ENCODE peak calls at places on chromosomes 7 and 10, in six cellular contexts. E is choroid plexus epithelial cell; Q is H9; J is progenitor cell of endocrine pancreas; B is CD4-positive, alpha-beta T cell; N is body of pancreas. L is an unnamed sample.

GRCh38 chr7:21999896-22000295 is 54.2 kb upstream of the CDCA7L start:
- DNase-seq in Q (no peak), E (peak), N (no peak), B (no peak), J (no peak), L (peak)

GRCh38 chr10:94133239-94133638 is 139.5 kb downstream of the PLCE1 start:
- DNase-seq in N (peak), Q (no peak), E (no peak), B (no peak), J (no peak), L (peak)

GRCh38 chr7:150406565-150407421 is 27.7 kb downstream of the ZNF775 start:
- DNase-seq in B (peak), J (no peak), Q (no peak), N (no peak), E (peak), L (no peak)

GRCh38 chr10:130018730-130019185 is 54.7 kb upstream of the EBF3 start:
- DNase-seq in B (no peak), N (no peak), J (no peak), E (no peak), Q (peak), L (no peak)

GRCh38 chr7:20697351-20697750 is 81.9 kb downstream of the ABCB5 start:
- DNase-seq in E (no peak), Q (no peak), J (no peak), N (no peak), B (no peak), L (no peak)

GRCh38 chr7:150487625-150488024 is 27.0 kb upstream of the GIMAP7 start:
- DNase-seq in N (no peak), Q (no peak), J (no peak), E (no peak), B (no peak), L (no peak)

GRCh38 chr7:70093496-70093895 is 495.2 kb downstream of the AUTS2 start:
- DNase-seq in N (peak), J (no peak), Q (no peak), B (no peak), E (no peak), L (no peak)

GRCh38 chr7:49014870-49015269 is 90.5 kb downstream of the CDC14C start:
- DNase-seq in Q (no peak), B (no peak), E (no peak), J (no peak), N (no peak), L (peak)

GRCh38 chr10:129697463-129698247 is 230.6 kb downstream of the MGMT start:
- DNase-seq in N (no peak), Q (no peak), J (no peak), E (no peak), B (no peak), L (no peak)

GRCh38 chr7:155975490-155975889 is 163.2 kb upstream of the SHH start:
- DNase-seq in N (no peak), J (no peak), Q (no peak), B (no peak), E (no peak), L (no peak)

GRCh38 chr10:33484787-33485186 is 150.3 kb upstream of the NRP1 start:
- DNase-seq in E (peak), N (no peak), Q (no peak), J (no peak), B (no peak), L (peak)

GRCh38 chr10:119377431-119377830 is 165.1 kb downstream of the RGS10 start:
- DNase-seq in N (no peak), B (no peak), Q (no peak), J (no peak), E (no peak), L (no peak)

GRCh38 chr7:30828591-30828990 is 57.4 kb downstream of the MINDY4 start:
- DNase-seq in E (no peak), N (no peak), B (no peak), Q (no peak), J (no peak), L (no peak)

GRCh38 chr10:48364659-48365405 is 58.4 kb downstream of the MAPK8 start:
- DNase-seq in E (peak), J (no peak), N (no peak), Q (no peak), B (no peak), L (peak)

GRCh38 chr7:130063036-130063435 is 7.3 kb upstream of the KLHDC10 start:
- DNase-seq in N (peak), B (peak), Q (peak), J (peak), E (peak), L (peak)

GRCh38 chr7:64959072-64959747 is 31.6 kb downstream of the ZNF117 start:
- DNase-seq in Q (no peak), N (no peak), J (no peak), E (no peak), B (no peak), L (no peak)

GRCh38 chr7:131652934-131653333 is 96.5 kb upstream of the PODXL start:
- DNase-seq in E (no peak), J (no peak), Q (no peak), N (no peak), B (no peak), L (no peak)

GRCh38 chr7:16999541-17000266 is 117.9 kb upstream of the AGR3 start:
- DNase-seq in E (no peak), B (no peak), J (no peak), N (no peak), Q (no peak), L (no peak)

GRCh38 chr7:87370660-87371180 is 25.3 kb downstream of the CROT start:
- DNase-seq in E (peak), Q (no peak), B (no peak), J (no peak), N (no peak), L (peak)

GRCh38 chr10:87089746-87090145 is 4.9 kb downstream of the GLUD1 start:
- DNase-seq in B (no peak), Q (no peak), J (no peak), N (no peak), E (no peak), L (no peak)

GRCh38 chr7:114085592-114086490 is 167.0 kb upstream of the PPP1R3A start:
- DNase-seq in N (peak), B (no peak), J (peak), E (peak), Q (peak), L (no peak)

GRCh38 chr7:99143853-99144672 is at the start of gene SMURF1:
- DNase-seq in B (peak), N (peak), Q (peak), E (peak), J (peak), L (peak)

GRCh38 chr10:12214763-12215218 is 18.8 kb downstream of the CDC123 start:
- DNase-seq in N (peak), J (no peak), B (peak), E (peak), Q (no peak), L (peak)

DNA sequence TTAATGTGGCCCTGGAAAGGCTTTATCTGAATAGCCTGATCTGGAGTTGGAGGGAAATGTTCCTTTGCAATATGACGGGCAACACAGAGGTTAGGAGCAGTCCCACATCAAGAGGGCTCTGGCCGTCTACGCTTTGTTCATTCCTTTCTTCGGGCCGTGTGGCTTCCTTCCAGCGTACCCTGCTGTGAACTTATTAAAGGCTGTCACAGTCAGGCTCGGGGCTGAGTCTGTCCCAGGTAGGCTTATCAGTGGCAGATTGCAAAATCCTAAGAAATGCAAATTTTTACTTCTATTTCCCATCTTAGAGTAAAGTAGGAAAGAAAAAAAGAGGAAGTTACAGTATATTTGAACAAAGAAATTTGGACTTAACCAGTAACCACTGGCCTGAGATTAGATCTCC is 453.1 kb upstream of the MKI67 start:
- DNase-seq in B (no peak), E (no peak), J (no peak), Q (no peak), N (no peak), L (no peak)
- TF ChIP-seq CTCF in B (no peak), E (no peak), J (no peak), Q (no peak), N (no peak), L (no peak)

GRCh38 chr10:83037653-83038052 is 1101.7 kb upstream of the GHITM start:
- DNase-seq in B (no peak), J (no peak), Q (no peak), E (no peak), N (no peak), L (peak)
- TF ChIP-seq CTCF in B (no peak), J (peak), Q (peak), E (no peak), N (no peak), L (no peak)

GRCh38 chr7:147811923-147812322 is 778.6 kb upstream of the C7orf33 start:
- DNase-seq in J (no peak), B (no peak), N (no peak), E (no peak), Q (no peak), L (no peak)
- TF ChIP-seq CTCF in J (no peak), B (no peak), N (no peak), E (no peak), Q (no peak), L (no peak)

GRCh38 chr7:81527651-81528050 is 242.2 kb downstream of the HGF start:
- DNase-seq in Q (no peak), B (no peak), J (no peak), E (peak), N (no peak), L (peak)
- TF ChIP-seq CTCF in Q (no peak), B (no peak), J (no peak), E (peak), N (no peak), L (no peak)

GRCh38 chr10:69004821-69005220 is 16.2 kb downstream of the KIFBP start:
- DNase-seq in B (no peak), J (no peak), Q (no peak), E (peak), N (no peak), L (peak)
- TF ChIP-seq CTCF in B (peak), J (peak), Q (peak), E (peak), N (no peak), L (peak)

DNA sequence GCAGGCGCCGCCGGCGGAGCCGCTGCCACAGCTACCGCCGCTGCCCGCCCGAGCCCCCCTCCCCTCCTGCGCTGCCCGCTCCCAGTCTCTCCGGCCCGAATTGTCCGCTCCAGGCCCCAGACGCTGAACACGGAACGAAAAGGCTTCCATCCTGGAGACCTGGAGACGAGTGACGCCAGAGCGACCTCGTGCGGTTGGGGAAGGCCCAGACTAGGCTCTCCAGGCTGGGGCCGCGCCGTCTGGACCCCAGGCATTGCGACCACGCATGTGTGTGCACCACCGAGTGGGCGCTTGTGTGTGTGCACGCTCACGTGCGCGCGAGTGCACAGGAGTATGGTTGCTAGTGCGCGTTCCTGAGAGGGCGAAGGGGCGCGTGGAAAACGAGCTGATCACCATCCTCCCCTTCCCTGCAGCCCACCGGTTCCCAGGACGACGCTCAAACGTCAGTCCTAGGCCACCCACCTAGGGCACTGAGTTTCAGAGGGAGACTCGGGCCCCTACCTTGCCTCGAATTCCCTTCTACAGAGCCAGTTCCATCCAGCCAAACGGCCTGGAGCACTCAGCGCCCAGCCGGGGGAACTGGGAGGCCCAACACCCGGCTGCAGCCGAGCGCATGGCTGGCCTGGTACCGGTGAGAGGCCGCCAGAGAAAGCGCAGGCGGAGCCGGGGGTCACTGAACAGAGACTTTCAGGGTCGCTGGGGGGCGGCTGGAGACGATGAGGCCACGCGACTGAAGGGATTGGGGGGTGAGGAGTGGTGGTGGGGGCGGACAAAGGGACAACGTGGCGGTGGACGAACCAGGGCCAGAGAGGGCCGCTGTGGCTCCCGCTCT is 11.6 kb downstream of the LBX1 start:
- DNase-seq in B (no peak), J (peak), N (peak), Q (peak), E (peak), L (no peak)
- TF ChIP-seq CTCF in B (no peak), J (peak), N (peak), Q (peak), E (peak), L (no peak)

GRCh38 chr7:36048141-36048901 is 104.7 kb upstream of the EEPD1 start:
- DNase-seq in B (no peak), E (peak), N (no peak), J (no peak), Q (no peak), L (peak)

GRCh38 chr7:36045275-36045674 is 107.8 kb upstream of the EEPD1 start:
- DNase-seq in E (peak), B (no peak), N (no peak), J (no peak), Q (no peak), L (no peak)

GRCh38 chr7:36045830-36046341 is 107.2 kb upstream of the EEPD1 start:
- DNase-seq in B (no peak), N (no peak), Q (peak), E (no peak), J (no peak), L (no peak)

GRCh38 chr7:36048902-36049240 is 104.2 kb upstream of the EEPD1 start:
- DNase-seq in Q (no peak), E (peak), N (no peak), J (no peak), B (no peak), L (peak)

DNA sequence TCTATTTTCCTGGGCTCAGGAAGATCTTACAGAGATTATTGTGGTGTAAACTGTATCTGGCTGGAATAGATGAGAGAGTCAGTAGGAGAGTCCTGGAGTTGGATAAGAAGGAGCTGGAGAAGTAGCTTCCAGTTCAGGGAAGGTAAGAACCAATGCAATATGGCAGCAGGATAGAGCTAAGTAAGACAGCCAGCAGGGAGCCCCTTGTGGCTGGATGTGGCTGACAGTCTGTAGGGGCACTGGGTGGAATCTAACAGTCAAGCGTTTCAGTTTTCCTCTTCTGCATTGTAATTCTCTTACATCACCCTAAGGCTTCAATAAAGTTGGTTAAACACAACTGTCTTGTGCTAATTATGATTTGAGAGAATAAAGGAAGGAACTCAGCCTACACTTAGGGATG is 105.8 kb upstream of the EEPD1 start:
- DNase-seq in E (peak), J (no peak), N (no peak), Q (no peak), B (no peak), L (peak)
- TF ChIP-seq CTCF in E (peak), J (peak), N (no peak), Q (peak), B (no peak), L (no peak)

GRCh38 chr7:157396316-157397035 is 59.7 kb downstream of the DNAJB6 start:
- DNase-seq in J (no peak), N (no peak), E (no peak), Q (no peak), B (no peak), L (no peak)

GRCh38 chr7:157399086-157399687 is 62.4 kb downstream of the DNAJB6 start:
- DNase-seq in Q (no peak), B (no peak), N (no peak), E (peak), J (no peak), L (no peak)

GRCh38 chr7:157397036-157397720 is 60.4 kb downstream of the DNAJB6 start:
- DNase-seq in E (no peak), B (no peak), N (peak), J (no peak), Q (no peak), L (no peak)

GRCh38 chr7:157400171-157400860 is 63.5 kb downstream of the DNAJB6 start:
- DNase-seq in E (no peak), N (no peak), Q (no peak), J (no peak), B (no peak), L (no peak)

DNA sequence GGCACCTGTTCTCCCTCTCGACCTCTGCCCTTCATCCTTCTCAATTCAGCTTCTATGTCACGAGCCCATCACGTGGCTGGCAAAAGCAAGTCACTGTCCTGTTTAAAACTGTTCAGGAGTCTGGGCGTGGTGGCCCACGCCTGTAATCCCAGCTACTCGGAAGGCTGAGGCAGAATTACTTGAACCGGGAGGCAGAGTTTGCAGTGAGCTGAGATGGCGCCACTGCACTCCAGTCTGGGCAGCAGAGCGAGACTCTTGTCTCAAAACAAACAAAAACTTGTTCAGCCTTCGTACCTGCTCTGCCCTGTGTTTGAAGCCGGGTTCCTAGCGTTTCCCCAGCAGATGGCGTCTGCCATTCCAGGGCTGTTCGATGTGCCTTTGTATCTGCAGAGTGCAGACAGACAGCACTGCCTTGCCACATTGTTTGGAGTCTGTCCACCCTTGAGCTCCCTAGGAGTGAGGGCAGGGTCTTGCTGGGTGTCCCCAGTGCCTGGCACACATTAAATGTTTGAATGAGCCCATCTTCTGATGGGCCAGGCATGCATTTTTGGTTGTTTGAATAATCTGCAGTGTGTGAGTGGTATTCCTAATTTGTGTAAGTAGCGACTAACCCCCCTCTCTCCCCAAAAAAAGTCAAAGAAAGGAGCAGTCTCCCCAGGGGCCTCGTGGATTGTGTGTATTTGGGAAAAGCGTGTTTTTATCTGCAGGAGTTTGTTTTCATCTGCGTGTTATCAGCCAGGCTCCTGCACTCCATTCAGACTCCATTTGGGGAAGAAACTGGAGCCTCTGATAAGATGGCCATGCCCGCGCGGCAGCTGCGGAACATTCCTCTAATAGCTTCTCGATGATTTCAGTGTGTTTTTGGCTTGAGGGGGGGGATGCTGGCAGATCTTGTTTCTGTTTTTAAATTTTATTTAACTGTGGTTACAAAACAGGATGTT is 61.2 kb downstream of the DNAJB6 start:
- DNase-seq in N (peak), Q (peak), B (no peak), E (peak), J (peak), L (peak)
- TF ChIP-seq CTCF in N (no peak), Q (peak), B (peak), E (peak), J (peak), L (peak)

GRCh38 chr10:93068411-93069244 is 5.1 kb upstream of the CYP26A1 start:
- DNase-seq in Q (peak), J (no peak), N (no peak), E (peak), B (no peak), L (no peak)
- TF ChIP-seq CTCF in Q (peak), J (no peak), N (no peak), E (peak), B (no peak), L (no peak)